ENCODE peak calls at places on chromosomes 13 and 19, in nine cellular contexts. K is osteocyte, M is endodermal cell, D is epithelial cell of proximal tubule, Y is OCI-LY7, E is fibroblast of the aortic adventitia, Z is thoracic aorta, U is H9, V is neural crest cell. X is an unnamed sample.
A peak's percentile ranks its signal among the peaks of the same experiment; 100 is the strongest.

GRCh38 chr19:15398501-15399233 is 19.1 kb upstream of the AKAP8 start:
- DNase-seq in Z (no peak), V (no peak), D (no peak), U (no peak), K (no peak), E (no peak), M (peak; percentile 29), Y (no peak), X (no peak)

GRCh38 chr19:56838930-56839664 is 1.4 kb downstream of the PEG3 start:
- DNase-seq in V (no peak), Z (peak; percentile 99), D (peak; percentile 50), U (no peak), Y (no peak), E (no peak), K (no peak), M (no peak), X (no peak)

GRCh38 chr19:19185853-19186728 is 5.9 kb downstream of the BORCS8 start:
- DNase-seq in E (peak; percentile 31), V (peak; percentile 61), K (no peak), Z (no peak), D (no peak), U (peak; percentile 91), Y (peak; percentile 64), M (peak; percentile 96), X (no peak)

GRCh38 chr19:58356971-58357797 is 3.9 kb upstream of the A1BG start:
- DNase-seq in K (no peak), D (no peak), M (peak; percentile 55), Z (no peak), U (peak; percentile 45), E (no peak), V (no peak), Y (no peak), X (no peak)

GRCh38 chr13:59906413-59907027 is 257.2 kb downstream of the DIAPH3 start:
- DNase-seq in M (no peak), Z (no peak), V (no peak), U (no peak), D (no peak), K (no peak), E (peak; percentile 78), Y (peak; percentile 16), X (no peak)

GRCh38 chr13:41827507-41828213 is 133.2 kb downstream of the VWA8 start:
- DNase-seq in E (peak; percentile 93), D (peak; percentile 69), U (no peak), M (no peak), K (no peak), Y (no peak), V (no peak), Z (peak; percentile 7), X (no peak)

GRCh38 chr13:23428183-23428528 is 5.3 kb downstream of the SACS start:
- DNase-seq in M (no peak), K (no peak), V (no peak), Y (no peak), Z (no peak), U (no peak), E (peak; percentile 46), D (no peak), X (no peak)

GRCh38 chr13:70703755-70704154 is 595.5 kb upstream of the KLHL1 start:
- DNase-seq in M (no peak), Z (no peak), E (no peak), K (no peak), U (no peak), D (no peak), Y (no peak), V (no peak), X (no peak)

GRCh38 chr19:22595918-22596341 is 38.2 kb upstream of the ZNF492 start:
- DNase-seq in Y (no peak), U (no peak), E (no peak), Z (no peak), V (no peak), D (no peak), M (no peak), K (peak; percentile 83), X (no peak)

GRCh38 chr13:33721719-33722118 is 96.2 kb upstream of the RFC3 start:
- DNase-seq in M (no peak), K (no peak), Z (no peak), E (peak; percentile 52), V (no peak), U (no peak), D (no peak), Y (no peak), X (no peak)

GRCh38 chr13:96880419-96880818 is 113.9 kb downstream of the OXGR1 start:
- DNase-seq in Z (no peak), M (no peak), K (no peak), D (no peak), V (no peak), U (no peak), Y (no peak), E (no peak), X (no peak)

GRCh38 chr19:17784201-17785008 is 10.5 kb upstream of the B3GNT3 start:
- DNase-seq in U (peak; percentile 83), K (no peak), E (peak; percentile 72), V (peak; percentile 81), Y (peak; percentile 73), D (no peak), Z (no peak), M (peak; percentile 95), X (peak; percentile 62)

GRCh38 chr13:37870895-37871550 is 1.5 kb upstream of the TRPC4 start:
- DNase-seq in D (no peak), Z (no peak), V (no peak), K (no peak), U (peak; percentile 50), E (peak; percentile 69), M (peak; percentile 77), Y (no peak), X (no peak)

GRCh38 chr13:30864352-30865130 is 41.5 kb upstream of the MEDAG start:
- DNase-seq in U (no peak), Z (no peak), V (no peak), D (no peak), M (peak; percentile 50), Y (no peak), K (no peak), E (peak; percentile 96), X (no peak)

DNA sequence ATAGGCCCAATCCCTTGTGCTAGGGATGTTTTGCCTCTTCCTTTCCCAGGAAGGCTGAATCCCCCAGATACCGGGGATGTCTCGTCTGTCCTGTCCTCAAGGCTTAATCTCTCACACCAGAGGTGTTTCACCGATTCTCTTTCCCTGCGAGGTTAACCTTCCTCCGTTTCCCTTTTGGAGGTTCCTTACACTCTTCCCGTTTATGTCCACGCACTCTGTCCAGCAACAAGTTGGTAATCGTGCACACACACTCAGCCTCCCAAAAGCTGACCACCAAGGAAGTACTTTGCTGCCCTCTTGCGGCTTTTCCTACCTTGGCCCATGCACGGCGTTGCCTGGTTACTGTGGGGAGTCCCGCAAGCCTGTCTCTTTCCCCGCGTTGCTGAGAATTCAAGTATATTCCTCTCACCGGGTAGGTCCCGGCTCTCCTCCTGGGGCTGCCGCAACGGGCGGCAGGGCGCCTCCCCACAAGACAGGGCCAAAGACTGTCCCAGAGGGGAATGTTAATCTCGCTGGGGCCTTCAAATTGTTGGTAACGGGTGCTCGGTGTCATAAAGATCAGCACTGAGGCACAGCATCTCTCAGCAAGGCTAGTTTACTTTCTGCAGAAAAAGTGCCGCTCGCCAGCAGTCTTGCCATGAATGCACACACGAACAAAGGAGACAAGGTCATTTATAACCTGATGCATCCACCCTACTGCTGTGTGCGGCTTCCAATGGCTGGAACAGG is 36.7 kb upstream of the CD177 start:
- DNase-seq in U (peak; percentile 92), D (no peak), K (no peak), Z (no peak), V (peak; percentile 9), M (peak; percentile 96), E (peak; percentile 53), Y (no peak), X (no peak)
- TF ChIP-seq CTCF in U (peak; percentile 53), D (peak; percentile 54), K (no peak), Z (no peak), V (peak; percentile 31), M (peak; percentile 49), E (peak; percentile 58), Y (no peak), X (no peak)

GRCh38 chr19:7337380-7338194 is 11.2 kb upstream of the ARHGEF18 start:
- DNase-seq in D (no peak), M (no peak), E (no peak), K (no peak), Z (no peak), U (no peak), Y (peak; percentile 98), V (no peak), X (peak; percentile 66)
- TF ChIP-seq CTCF in D (no peak), M (no peak), E (no peak), K (no peak), Z (no peak), U (no peak), Y (peak; percentile 68), V (no peak), X (no peak)

DNA sequence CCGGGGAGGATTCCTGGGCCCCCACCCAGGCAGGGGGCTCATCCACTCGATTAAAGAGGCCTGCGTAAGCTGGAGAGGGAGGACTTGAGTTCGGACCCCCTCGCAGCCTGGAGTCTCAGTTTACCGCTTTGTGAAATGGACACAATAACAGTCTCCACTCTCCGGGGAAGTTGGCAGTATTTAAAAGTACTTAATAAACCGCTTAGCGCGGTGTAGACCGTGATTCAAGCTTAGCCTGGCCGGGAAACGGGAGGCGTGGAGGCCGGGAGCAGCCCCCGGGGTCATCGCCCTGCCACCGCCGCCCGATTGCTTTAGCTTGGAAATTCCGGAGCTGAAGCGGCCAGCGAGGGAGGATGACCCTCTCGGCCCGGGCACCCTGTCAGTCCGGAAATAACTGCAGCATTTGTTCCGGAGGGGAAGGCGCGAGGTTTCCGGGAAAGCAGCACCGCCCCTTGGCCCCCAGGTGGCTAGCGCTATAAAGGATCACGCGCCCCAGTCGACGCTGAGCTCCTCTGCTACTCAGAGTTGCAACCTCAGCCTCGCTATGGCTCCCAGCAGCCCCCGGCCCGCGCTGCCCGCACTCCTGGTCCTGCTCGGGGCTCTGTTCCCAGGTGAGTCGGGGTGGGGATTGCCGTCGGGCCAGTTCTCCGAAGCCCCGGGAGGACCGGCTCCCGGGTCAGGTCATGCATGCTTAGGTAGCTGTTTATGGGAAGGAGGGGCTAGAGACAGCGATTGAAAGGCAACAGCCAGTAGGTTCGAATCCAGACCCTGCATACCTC is at the start of gene ICAM1:
- DNase-seq in M (peak; percentile 90), D (peak; percentile 53), Z (no peak), K (peak; percentile 88), E (peak; percentile 79), V (no peak), U (peak; percentile 88), Y (peak; percentile 80), X (peak; percentile 70)
- TF ChIP-seq CTCF in M (peak; percentile 41), D (no peak), Z (no peak), K (no peak), E (peak; percentile 4), V (peak; percentile 23), U (peak; percentile 27), Y (peak; percentile 17), X (no peak)

DNA sequence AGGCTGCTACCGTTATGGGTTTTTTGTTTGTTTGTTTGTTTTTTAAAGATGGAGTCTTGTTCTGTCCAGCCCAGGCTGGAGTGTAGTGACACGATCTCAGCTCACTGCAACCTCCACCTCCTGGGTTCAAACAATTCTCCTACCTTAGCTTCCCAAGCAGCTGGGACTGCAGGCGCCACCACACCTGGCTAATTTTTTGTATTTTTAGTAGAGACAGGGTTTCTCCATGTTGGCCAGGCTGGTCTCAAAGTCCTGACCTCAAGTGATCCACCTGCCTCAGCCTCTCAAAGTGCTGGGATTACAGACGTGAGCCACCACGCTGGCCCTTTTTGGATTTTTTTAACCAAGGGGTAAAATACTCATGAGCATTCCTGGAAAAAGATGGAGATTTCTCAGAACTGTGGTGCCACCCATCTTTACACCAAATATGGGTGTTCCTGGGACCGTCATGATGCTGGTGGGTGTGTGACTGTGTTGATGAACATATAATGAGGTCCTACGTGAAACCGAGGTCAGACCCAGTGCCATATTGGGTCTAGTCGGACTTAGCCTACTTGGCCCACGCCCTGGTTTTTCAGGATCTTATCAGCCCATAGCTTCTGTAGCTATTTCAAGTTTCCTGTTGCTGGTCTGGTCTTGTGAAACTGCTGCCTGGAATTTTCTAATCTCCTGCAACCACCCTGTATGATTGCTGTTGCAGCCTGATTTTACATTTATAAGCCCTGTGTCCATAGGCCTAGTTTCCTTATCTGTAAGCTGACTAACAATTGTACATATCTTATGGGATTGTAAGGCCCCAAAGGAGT is 6.2 kb downstream of the PPP1R15A start:
- DNase-seq in V (no peak), M (no peak), Y (no peak), D (no peak), E (peak; percentile 97), K (no peak), U (no peak), Z (peak; percentile 79), X (no peak)
- TF ChIP-seq CTCF in V (no peak), M (no peak), Y (no peak), D (no peak), E (no peak), K (no peak), U (no peak), Z (no peak), X (no peak)